ENCODE peak calls at places on chromosome 15, in ten cellular contexts. U is HL-60; X is CD4-positive, alpha-beta T cell; E is cardiac muscle cell; C is breast epithelium; M is IMR-90; R is fibroblast of lung; Q is psoas muscle; Y is AG04450; F is CD8-positive, alpha-beta memory T cell. O is an unnamed sample.

GRCh38 chr15:63835211-63835568 is 1.4 kb upstream of the HERC1 start:
- DNase-seq in C (no peak), F (no peak), Y (no peak), X (no peak), E (no peak), M (no peak), R (no peak), Q (no peak), U (no peak), O (no peak)

GRCh38 chr15:100334456-100334855 is 7.3 kb downstream of the ADAMTS17 start:
- DNase-seq in M (no peak), R (no peak), F (no peak), C (no peak), Q (no peak), U (no peak), Y (no peak), X (no peak), E (no peak), O (no peak)

GRCh38 chr15:58243083-58243482 is 104.9 kb downstream of the AQP9 start:
- DNase-seq in U (no peak), E (no peak), Y (no peak), M (no peak), Q (no peak), X (no peak), C (no peak), F (no peak), R (no peak), O (no peak)

GRCh38 chr15:72146934-72147333 is 28.7 kb downstream of the SENP8 start:
- DNase-seq in R (no peak), Y (no peak), X (no peak), Q (no peak), U (no peak), E (no peak), M (no peak), F (no peak), C (no peak), O (no peak)

GRCh38 chr15:61501815-61502214 is 272.7 kb upstream of the RORA start:
- DNase-seq in X (no peak), E (no peak), R (no peak), C (no peak), Y (no peak), F (no peak), M (no peak), U (no peak), Q (no peak), O (no peak)

GRCh38 chr15:90654233-90655124 is 62.7 kb upstream of the BLM start:
- DNase-seq in U (no peak), E (no peak), Y (no peak), C (no peak), M (no peak), X (no peak), R (no peak), F (no peak), Q (no peak), O (no peak)

GRCh38 chr15:58628206-58629057 is 121.1 kb downstream of the ADAM10 start:
- DNase-seq in Q (no peak), C (no peak), F (no peak), M (no peak), Y (no peak), E (no peak), X (no peak), U (no peak), R (peak; percentile 24), O (peak; percentile 7)

GRCh38 chr15:71790081-71790480 is 20.3 kb upstream of the NR2E3 start:
- DNase-seq in C (no peak), E (no peak), R (no peak), X (no peak), M (peak; percentile 41), Y (no peak), Q (no peak), U (no peak), F (no peak), O (peak; percentile 78)

GRCh38 chr15:56608140-56608778 is 125.0 kb downstream of the ZNF280D start:
- DNase-seq in C (no peak), X (no peak), M (peak; percentile 10), F (peak; percentile 3), U (no peak), R (no peak), E (no peak), Q (no peak), Y (no peak), O (no peak)

GRCh38 chr15:28944696-28945300 is 59.0 kb downstream of the APBA2 start:
- DNase-seq in Y (no peak), U (no peak), F (no peak), X (no peak), R (no peak), E (no peak), C (no peak), M (no peak), Q (no peak), O (no peak)

GRCh38 chr15:40450047-40450446 is 9.3 kb downstream of the BAHD1 start:
- DNase-seq in E (no peak), C (no peak), F (no peak), Y (no peak), Q (no peak), M (no peak), R (no peak), X (no peak), U (no peak), O (no peak)
- H3K27ac ChIP-seq in E (no peak overlapping the region), C (no peak overlapping the region), F (no peak overlapping the region), Y (no peak overlapping the region), Q (no peak overlapping the region), M (no peak overlapping the region), R (no peak overlapping the region), X (no peak overlapping the region), U (no peak overlapping the region), O (no peak overlapping the region)

GRCh38 chr15:78837543-78837942 is 26.3 kb upstream of the ADAMTS7 start:
- DNase-seq in X (no peak), C (no peak), E (no peak), M (no peak), R (no peak), U (no peak), F (no peak), Q (no peak), Y (no peak), O (no peak)
- H3K27ac ChIP-seq in X (no peak overlapping the region), C (no peak overlapping the region), E (no peak overlapping the region), M (no peak overlapping the region), R (no peak overlapping the region), U (no peak overlapping the region), F (no peak overlapping the region), Q (no peak overlapping the region), Y (no peak overlapping the region), O (no peak overlapping the region)

GRCh38 chr15:31362886-31363285 is 36.3 kb downstream of the KLF13 start:
- DNase-seq in R (no peak), E (no peak), M (no peak), X (no peak), C (no peak), U (no peak), F (no peak), Q (no peak), Y (no peak), O (no peak)
- H3K27ac ChIP-seq in R (no peak overlapping the region), E (peak overlapping the region; percentile 82), M (no peak overlapping the region), X (peak overlapping the region; percentile 99), C (no peak overlapping the region), U (peak overlapping the region; percentile 91), F (no peak overlapping the region), Q (peak overlapping the region; percentile 89), Y (no peak overlapping the region), O (no peak overlapping the region)

GRCh38 chr15:64850778-64851502 is 9.2 kb downstream of the PLEKHO2 start:
- DNase-seq in Q (no peak), R (no peak), E (no peak), U (no peak), M (no peak), X (no peak), F (no peak), Y (no peak), C (no peak), O (no peak)

GRCh38 chr15:64854041-64854440 is 12.3 kb downstream of the PLEKHO2 start:
- DNase-seq in E (no peak), R (peak; percentile 50), M (no peak), C (no peak), Y (no peak), Q (no peak), F (no peak), U (no peak), X (no peak), O (no peak)

GRCh38 chr15:64847876-64848716 is 6.4 kb downstream of the PLEKHO2 start:
- DNase-seq in C (no peak), Q (no peak), F (no peak), Y (no peak), R (no peak), X (no peak), M (peak; percentile 34), E (no peak), U (no peak), O (no peak)

GRCh38 chr15:64854526-64854925 is 12.8 kb downstream of the PLEKHO2 start:
- DNase-seq in Q (no peak), F (no peak), E (no peak), M (no peak), X (no peak), R (no peak), C (no peak), Y (no peak), U (no peak), O (no peak)

DNA sequence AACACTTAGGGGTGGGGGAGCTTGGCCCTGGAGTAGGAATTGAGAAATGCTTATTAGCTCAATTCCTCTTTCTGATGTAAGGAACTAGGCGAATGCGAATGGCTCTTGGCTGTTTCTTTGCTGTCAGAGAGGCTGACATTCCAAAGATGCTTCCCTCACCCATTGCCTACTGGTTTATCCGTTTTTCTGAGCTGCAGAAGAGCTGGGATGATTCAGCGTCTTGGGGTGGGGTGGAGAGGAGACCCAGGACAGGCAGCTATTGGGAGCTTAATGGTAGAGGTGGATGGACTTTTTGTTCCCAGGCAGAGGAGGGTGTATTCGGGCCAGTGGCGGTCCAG is 9.8 kb downstream of the PLEKHO2 start:
- DNase-seq in Y (peak; percentile 84), E (no peak), F (no peak), M (peak; percentile 93), X (no peak), U (no peak), R (peak; percentile 96), C (no peak), Q (no peak), O (no peak)
- H3K27ac ChIP-seq in Y (peak overlapping the region; percentile 91), E (no peak overlapping the region), F (no peak overlapping the region), M (peak overlapping the region; percentile 92), X (no peak overlapping the region), U (no peak overlapping the region), R (peak overlapping the region; percentile 84), C (peak overlapping the region; percentile 44), Q (peak overlapping the region; percentile 16), O (no peak overlapping the region)

GRCh38 chr15:39270976-39271375 is 309.9 kb upstream of the THBS1 start:
- DNase-seq in X (no peak), F (no peak), U (no peak), Y (peak; percentile 78), R (peak; percentile 59), C (no peak), M (peak; percentile 98), Q (no peak), E (no peak), O (peak; percentile 80)
- H3K27ac ChIP-seq in X (no peak overlapping the region), F (no peak overlapping the region), U (no peak overlapping the region), Y (peak overlapping the region; percentile 84), R (no peak overlapping the region), C (no peak overlapping the region), M (peak overlapping the region; percentile 62), Q (no peak overlapping the region), E (no peak overlapping the region), O (peak overlapping the region; percentile 17)